ENCODE peak calls at places on chromosomes 16 and 17, in seven cellular contexts. One of them, this sample, is unnamed.

GRCh38 chr17:73292031-73292531 is 19.7 kb downstream of the CDC42EP4 start:
- DNase-seq in stomach: peak; percentile 68
- DNase-seq in PC-3: peak; percentile 95
- DNase-seq in heart left ventricle: peak; percentile 78
- DNase-seq in ovary: no peak
- DNase-seq in IMR-90: peak; percentile 83
- DNase-seq in left ventricle myocardium inferior: peak; percentile 77
- DNase-seq in this sample: no peak

GRCh38 chr17:56358651-56359050 is 205.4 kb downstream of the ANKFN1 start:
- DNase-seq in left ventricle myocardium inferior: no peak
- DNase-seq in IMR-90: peak; percentile 32
- DNase-seq in PC-3: peak; percentile 42
- DNase-seq in stomach: no peak
- DNase-seq in ovary: no peak
- DNase-seq in heart left ventricle: no peak
- DNase-seq in this sample: no peak

GRCh38 chr16:35575432-35575821 is 2116.0 kb downstream of the TP53TG3F start:
- DNase-seq in heart left ventricle: no peak
- DNase-seq in IMR-90: no peak
- DNase-seq in PC-3: no peak
- DNase-seq in left ventricle myocardium inferior: no peak
- DNase-seq in stomach: no peak
- DNase-seq in ovary: no peak
- DNase-seq in this sample: no peak

GRCh38 chr17:31726980-31727427 is 132.0 kb downstream of the COPRS start:
- DNase-seq in heart left ventricle: no peak
- DNase-seq in ovary: no peak
- DNase-seq in left ventricle myocardium inferior: no peak
- DNase-seq in IMR-90: peak; percentile 81
- DNase-seq in PC-3: peak; percentile 65
- DNase-seq in stomach: no peak
- DNase-seq in this sample: no peak

GRCh38 chr16:88953003-88953690 is 23.9 kb downstream of the CBFA2T3 start:
- DNase-seq in stomach: no peak
- DNase-seq in IMR-90: no peak
- DNase-seq in ovary: no peak
- DNase-seq in left ventricle myocardium inferior: no peak
- DNase-seq in heart left ventricle: no peak
- DNase-seq in PC-3: no peak
- DNase-seq in this sample: no peak

GRCh38 chr17:17831208-17832039 is 5.4 kb downstream of the SREBF1 start:
- DNase-seq in IMR-90: no peak
- DNase-seq in PC-3: no peak
- DNase-seq in stomach: no peak
- DNase-seq in ovary: peak; percentile 60
- DNase-seq in heart left ventricle: no peak
- DNase-seq in left ventricle myocardium inferior: no peak
- DNase-seq in this sample: no peak

GRCh38 chr16:89557230-89557935 is 3.1 kb upstream of the RPL13 start:
- DNase-seq in heart left ventricle: peak; percentile 69
- DNase-seq in left ventricle myocardium inferior: peak; percentile 82
- DNase-seq in stomach: peak; percentile 80
- DNase-seq in IMR-90: peak; percentile 80
- DNase-seq in ovary: peak; percentile 57
- DNase-seq in PC-3: peak; percentile 60
- DNase-seq in this sample: peak; percentile 89

GRCh38 chr16:48526058-48526957 is 83.7 kb downstream of the N4BP1 start:
- DNase-seq in stomach: peak; percentile 57
- DNase-seq in PC-3: peak; percentile 81
- DNase-seq in ovary: no peak
- DNase-seq in left ventricle myocardium inferior: no peak
- DNase-seq in heart left ventricle: no peak
- DNase-seq in IMR-90: no peak
- DNase-seq in this sample: peak; percentile 80

GRCh38 chr16:87348616-87349157 is 31.5 kb upstream of the C16orf95 start:
- DNase-seq in heart left ventricle: no peak
- DNase-seq in PC-3: no peak
- DNase-seq in ovary: no peak
- DNase-seq in IMR-90: no peak
- DNase-seq in left ventricle myocardium inferior: no peak
- DNase-seq in stomach: no peak
- DNase-seq in this sample: no peak

GRCh38 chr17:45231481-45232116 is 9.9 kb downstream of the FMNL1 start:
- DNase-seq in heart left ventricle: no peak
- DNase-seq in IMR-90: no peak
- DNase-seq in ovary: no peak
- DNase-seq in left ventricle myocardium inferior: no peak
- DNase-seq in stomach: peak; percentile 56
- DNase-seq in PC-3: peak; percentile 39
- DNase-seq in this sample: no peak

GRCh38 chr16:67236551-67237395 is 9.8 kb downstream of the TMEM208 start:
- DNase-seq in PC-3: peak; percentile 51
- DNase-seq in IMR-90: peak; percentile 31
- DNase-seq in ovary: no peak
- DNase-seq in stomach: no peak
- DNase-seq in heart left ventricle: no peak
- DNase-seq in left ventricle myocardium inferior: no peak
- DNase-seq in this sample: peak; percentile 67

GRCh38 chr17:70313031-70313430 is 143.7 kb downstream of the KCNJ2 start:
- DNase-seq in PC-3: no peak
- DNase-seq in left ventricle myocardium inferior: no peak
- DNase-seq in IMR-90: peak; percentile 43
- DNase-seq in heart left ventricle: no peak
- DNase-seq in stomach: no peak
- DNase-seq in ovary: no peak
- DNase-seq in this sample: no peak

GRCh38 chr17:18961634-18962493 is 9.9 kb downstream of the SLC5A10 start:
- DNase-seq in IMR-90: peak; percentile 43
- DNase-seq in PC-3: no peak
- DNase-seq in heart left ventricle: no peak
- DNase-seq in left ventricle myocardium inferior: no peak
- DNase-seq in ovary: no peak
- DNase-seq in stomach: no peak
- DNase-seq in this sample: no peak

GRCh38 chr17:77354721-77355455 is 214.1 kb downstream of the SEC14L1 start:
- DNase-seq in stomach: peak; percentile 51
- DNase-seq in ovary: peak; percentile 96
- DNase-seq in heart left ventricle: peak; percentile 54
- DNase-seq in left ventricle myocardium inferior: peak; percentile 73
- DNase-seq in IMR-90: peak; percentile 98
- DNase-seq in PC-3: peak; percentile 38
- DNase-seq in this sample: peak; percentile 63

GRCh38 chr17:45869676-45870341 is 24.5 kb upstream of the MAPT start:
- DNase-seq in PC-3: no peak
- DNase-seq in heart left ventricle: no peak
- DNase-seq in IMR-90: peak; percentile 4
- DNase-seq in left ventricle myocardium inferior: no peak
- DNase-seq in stomach: no peak
- DNase-seq in ovary: no peak
- DNase-seq in this sample: no peak

GRCh38 chr16:47916266-47916665 is 239.5 kb downstream of the ABCC12 start:
- DNase-seq in ovary: no peak
- DNase-seq in stomach: no peak
- DNase-seq in PC-3: peak; percentile 13
- DNase-seq in left ventricle myocardium inferior: no peak
- DNase-seq in IMR-90: peak; percentile 30
- DNase-seq in heart left ventricle: no peak
- DNase-seq in this sample: no peak

GRCh38 chr16:87060026-87060986 is 256.9 kb downstream of the C16orf95 start:
- DNase-seq in heart left ventricle: peak; percentile 31
- DNase-seq in ovary: peak; percentile 31
- DNase-seq in IMR-90: peak; percentile 73
- DNase-seq in stomach: no peak
- DNase-seq in PC-3: no peak
- DNase-seq in left ventricle myocardium inferior: no peak
- DNase-seq in this sample: no peak

GRCh38 chr16:54286330-54287017 is at the start of gene IRX3:
- DNase-seq in ovary: peak; percentile 29
- DNase-seq in left ventricle myocardium inferior: peak; percentile 93
- DNase-seq in PC-3: peak; percentile 19
- DNase-seq in IMR-90: peak; percentile 4
- DNase-seq in stomach: peak; percentile 88
- DNase-seq in heart left ventricle: peak; percentile 90
- DNase-seq in this sample: no peak

GRCh38 chr17:80441133-80441578 is 26.2 kb downstream of the ENDOV start:
- DNase-seq in heart left ventricle: no peak
- DNase-seq in left ventricle myocardium inferior: peak; percentile 34
- DNase-seq in ovary: peak; percentile 52
- DNase-seq in IMR-90: peak; percentile 36
- DNase-seq in stomach: no peak
- DNase-seq in PC-3: peak; percentile 40
- DNase-seq in this sample: no peak

GRCh38 chr17:29959658-29960337 is 18.4 kb downstream of the EFCAB5 start:
- DNase-seq in IMR-90: peak; percentile 1
- DNase-seq in heart left ventricle: no peak
- DNase-seq in stomach: no peak
- DNase-seq in left ventricle myocardium inferior: no peak
- DNase-seq in PC-3: no peak
- DNase-seq in ovary: no peak
- DNase-seq in this sample: no peak

GRCh38 chr17:56756536-56756935 is 77.2 kb downstream of the C17orf67 start:
- DNase-seq in PC-3: peak; percentile 75
- DNase-seq in ovary: no peak
- DNase-seq in heart left ventricle: no peak
- DNase-seq in left ventricle myocardium inferior: no peak
- DNase-seq in stomach: no peak
- DNase-seq in IMR-90: peak; percentile 98
- DNase-seq in this sample: no peak

GRCh38 chr17:12738624-12739023 is 50.7 kb upstream of the ARHGAP44 start:
- DNase-seq in heart left ventricle: no peak
- DNase-seq in ovary: no peak
- DNase-seq in PC-3: no peak
- DNase-seq in IMR-90: no peak
- DNase-seq in left ventricle myocardium inferior: no peak
- DNase-seq in stomach: no peak
- DNase-seq in this sample: no peak

GRCh38 chr17:413706-414440 is 61.3 kb upstream of the RPH3AL start:
- DNase-seq in IMR-90: no peak
- DNase-seq in ovary: no peak
- DNase-seq in heart left ventricle: no peak
- DNase-seq in PC-3: no peak
- DNase-seq in left ventricle myocardium inferior: no peak
- DNase-seq in stomach: no peak
- DNase-seq in this sample: no peak
- H3K4me1 ChIP-seq in IMR-90: peaks cover 4% of the 10 kb centered on the region
- H3K4me1 ChIP-seq in ovary: peaks cover 6% of the 10 kb centered on the region
- H3K4me1 ChIP-seq in heart left ventricle: peaks cover 17% of the 10 kb centered on the region
- H3K4me1 ChIP-seq in PC-3: peaks cover 4% of the 10 kb centered on the region
- H3K4me1 ChIP-seq in left ventricle myocardium inferior: peaks cover 30% of the 10 kb centered on the region
- H3K4me1 ChIP-seq in stomach: peaks cover 30% of the 10 kb centered on the region
- H3K4me1 ChIP-seq in this sample: peaks cover 15% of the 10 kb centered on the region

GRCh38 chr17:58515286-58515685 is 848 bp upstream of the MTMR4 start:
- DNase-seq in ovary: no peak
- DNase-seq in IMR-90: no peak
- DNase-seq in heart left ventricle: no peak
- DNase-seq in stomach: no peak
- DNase-seq in PC-3: no peak
- DNase-seq in left ventricle myocardium inferior: no peak
- DNase-seq in this sample: no peak

GRCh38 chr17:58513913-58514794 is at the start of gene MTMR4:
- DNase-seq in ovary: peak; percentile 85
- DNase-seq in IMR-90: peak; percentile 58
- DNase-seq in stomach: peak; percentile 90
- DNase-seq in left ventricle myocardium inferior: peak; percentile 83
- DNase-seq in heart left ventricle: peak; percentile 86
- DNase-seq in PC-3: peak; percentile 87
- DNase-seq in this sample: peak; percentile 89

GRCh38 chr17:58516644-58517377 is 2.4 kb upstream of the MTMR4 start:
- DNase-seq in heart left ventricle: no peak
- DNase-seq in stomach: no peak
- DNase-seq in left ventricle myocardium inferior: no peak
- DNase-seq in PC-3: no peak
- DNase-seq in ovary: no peak
- DNase-seq in IMR-90: no peak
- DNase-seq in this sample: peak; percentile 81

GRCh38 chr17:58514795-58515157 is 338 bp upstream of the MTMR4 start:
- DNase-seq in IMR-90: no peak
- DNase-seq in stomach: no peak
- DNase-seq in PC-3: no peak
- DNase-seq in heart left ventricle: no peak
- DNase-seq in left ventricle myocardium inferior: no peak
- DNase-seq in ovary: no peak
- DNase-seq in this sample: no peak

DNA sequence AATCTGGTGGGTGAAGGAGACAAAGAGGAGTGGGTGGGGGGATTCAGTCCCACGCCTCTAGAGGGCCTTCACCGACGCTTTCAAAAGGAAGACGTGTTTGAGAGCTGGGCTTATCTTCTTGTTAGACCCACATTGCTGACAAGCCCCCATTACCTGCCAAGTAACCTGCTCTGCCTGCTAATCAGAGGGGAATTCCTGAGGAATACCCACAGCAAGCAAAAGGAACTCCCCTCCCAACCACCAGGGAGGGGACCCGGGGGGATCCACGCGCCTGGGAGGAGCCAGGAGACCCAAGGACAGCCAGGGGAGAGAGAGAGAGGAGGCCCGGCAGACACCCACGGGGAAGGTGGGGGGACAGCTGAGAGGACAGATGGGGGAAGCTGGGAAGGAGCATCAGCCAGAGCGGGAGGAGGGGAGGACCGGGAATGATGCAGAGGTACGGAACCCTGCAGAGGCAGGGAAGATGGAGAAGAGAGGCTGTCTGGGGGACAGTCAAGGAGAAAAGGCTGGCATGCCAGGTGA is 986 bp downstream of the MTMR4 start:
- DNase-seq in IMR-90: no peak
- DNase-seq in left ventricle myocardium inferior: no peak
- DNase-seq in heart left ventricle: no peak
- DNase-seq in PC-3: no peak
- DNase-seq in ovary: no peak
- DNase-seq in stomach: no peak
- DNase-seq in this sample: no peak
- TF ChIP-seq CTCF in IMR-90: no peak
- TF ChIP-seq CTCF in left ventricle myocardium inferior: no peak
- TF ChIP-seq CTCF in heart left ventricle: no peak
- TF ChIP-seq CTCF in PC-3: no peak
- TF ChIP-seq CTCF in ovary: no peak
- TF ChIP-seq CTCF in stomach: no peak
- TF ChIP-seq CTCF in this sample: no peak

DNA sequence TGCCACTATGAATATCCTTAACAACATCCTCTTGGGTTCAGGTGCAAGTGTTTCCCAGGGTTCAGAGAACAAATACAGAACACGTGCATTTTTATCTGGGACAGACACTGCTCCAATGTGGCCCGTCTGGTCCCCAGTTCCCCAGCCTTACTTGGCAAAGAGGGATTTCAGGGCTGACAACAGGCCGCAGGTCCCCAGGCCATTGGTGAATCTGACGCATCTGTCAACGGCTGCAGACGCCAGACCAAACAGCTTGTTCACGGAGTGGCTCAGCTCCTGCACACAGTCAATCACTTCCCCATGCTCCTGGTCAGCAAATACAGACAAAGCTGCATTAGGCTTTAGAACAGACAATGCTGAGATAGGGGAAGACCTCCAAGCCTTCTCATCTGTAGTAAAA is 36.2 kb downstream of the COG7 start:
- DNase-seq in ovary: no peak
- DNase-seq in stomach: no peak
- DNase-seq in IMR-90: no peak
- DNase-seq in PC-3: no peak
- DNase-seq in left ventricle myocardium inferior: no peak
- DNase-seq in heart left ventricle: no peak
- DNase-seq in this sample: no peak
- H3K4me1 ChIP-seq in ovary: peaks cover 2% of the 10 kb centered on the region
- H3K4me1 ChIP-seq in stomach: no peaks in the 10 kb centered on the region
- H3K4me1 ChIP-seq in IMR-90: peaks cover 10% of the 10 kb centered on the region
- H3K4me1 ChIP-seq in PC-3: no peaks in the 10 kb centered on the region
- H3K4me1 ChIP-seq in left ventricle myocardium inferior: no peaks in the 10 kb centered on the region
- H3K4me1 ChIP-seq in heart left ventricle: no peaks in the 10 kb centered on the region
- H3K4me1 ChIP-seq in this sample: no peaks in the 10 kb centered on the region

GRCh38 chr17:47830991-47831933 is at the start of the genes LRRC46 and MRPL10:
- DNase-seq in IMR-90: peak; percentile 90
- DNase-seq in stomach: peak; percentile 95
- DNase-seq in left ventricle myocardium inferior: peak; percentile 93
- DNase-seq in heart left ventricle: peak; percentile 94
- DNase-seq in ovary: peak; percentile 94
- DNase-seq in PC-3: peak; percentile 96
- DNase-seq in this sample: peak; percentile 95
- TF ChIP-seq CTCF in IMR-90: peak; percentile 45
- TF ChIP-seq CTCF in stomach: no peak
- TF ChIP-seq CTCF in left ventricle myocardium inferior: no peak
- TF ChIP-seq CTCF in heart left ventricle: no peak
- TF ChIP-seq CTCF in ovary: no peak
- TF ChIP-seq CTCF in PC-3: peak; percentile 86
- TF ChIP-seq CTCF in this sample: no peak